ENCODE peak calls at places on chromosomes 16 and 17, in nine cellular contexts. L is NB4; K is upper lobe of left lung; B is esophagus muscularis mucosa; X is astrocyte of the cerebellum; A is AG04449; S is activated CD8-positive, alpha-beta T cell treated with anti-CD3 and anti-CD28 coated beads for 36 hours; Q is colonic mucosa; Y is CD4-positive, alpha-beta T cell. C is an unnamed sample.
A peak's percentile ranks its signal among the peaks of the same experiment; 100 is the strongest.

GRCh38 chr16:50581830-50582229 is 33.6 kb downstream of the NKD1 start:
- DNase-seq in L (no peak), K (no peak), B (no peak), X (no peak), A (no peak), S (no peak), Q (no peak), Y (no peak), C (no peak)

GRCh38 chr17:75301031-75301430 is 11.8 kb upstream of the SLC25A19 start:
- DNase-seq in L (no peak), K (no peak), B (no peak), X (no peak), A (no peak), S (no peak), Q (no peak), Y (no peak), C (no peak)

GRCh38 chr17:48717367-48718161 is 4.8 kb downstream of the PRAC1 start:
- DNase-seq in L (no peak), K (no peak), B (no peak), X (no peak), A (no peak), S (no peak), Q (peak; percentile 22), Y (no peak), C (no peak)

GRCh38 chr16:13254998-13255614 is 353.7 kb downstream of the SHISA9 start:
- DNase-seq in L (no peak), K (no peak), B (no peak), X (no peak), A (no peak), S (no peak), Q (no peak), Y (no peak), C (no peak)

GRCh38 chr16:74999683-75000480 is 1.1 kb downstream of the ZNRF1 start:
- DNase-seq in L (peak; percentile 53), K (peak; percentile 76), B (no peak), X (no peak), A (no peak), S (peak; percentile 80), Q (peak; percentile 69), Y (peak; percentile 70), C (peak; percentile 48)

GRCh38 chr16:79150128-79150527 is 450.4 kb downstream of the MAF start:
- DNase-seq in L (no peak), K (no peak), B (no peak), X (no peak), A (no peak), S (no peak), Q (no peak), Y (no peak), C (no peak)

GRCh38 chr17:81403671-81404534 is 8.6 kb downstream of the BAHCC1 start:
- DNase-seq in L (no peak), K (no peak), B (no peak), X (no peak), A (no peak), S (no peak), Q (no peak), Y (no peak), C (no peak)

GRCh38 chr17:50163846-50164696 is 1.7 kb upstream of the SGCA start:
- DNase-seq in L (peak; percentile 46), K (no peak), B (no peak), X (no peak), A (no peak), S (peak; percentile 68), Q (no peak), Y (no peak), C (no peak)

GRCh38 chr16:89845417-89845816 is 17.1 kb downstream of the SPIRE2 start:
- DNase-seq in L (peak; percentile 64), K (no peak), B (no peak), X (no peak), A (no peak), S (peak; percentile 64), Q (no peak), Y (no peak), C (no peak)

GRCh38 chr17:79027925-79028491 is 4.0 kb downstream of the C1QTNF1 start:
- DNase-seq in L (no peak), K (peak; percentile 19), B (no peak), X (no peak), A (no peak), S (no peak), Q (no peak), Y (no peak), C (no peak)

GRCh38 chr16:49700222-49700927 is 155.5 kb downstream of the ZNF423 start:
- DNase-seq in L (no peak), K (no peak), B (no peak), X (no peak), A (no peak), S (no peak), Q (peak; percentile 24), Y (no peak), C (no peak)

GRCh38 chr17:73646409-73647305 is 2.4 kb upstream of the SDK2 start:
- DNase-seq in L (peak; percentile 31), K (no peak), B (no peak), X (no peak), A (no peak), S (peak; percentile 43), Q (no peak), Y (no peak), C (peak; percentile 57)

GRCh38 chr17:556431-556995 is 158.1 kb downstream of the VPS53 start:
- DNase-seq in L (no peak), K (no peak), B (no peak), X (no peak), A (no peak), S (no peak), Q (no peak), Y (no peak), C (no peak)
- TF ChIP-seq CTCF in L (no peak), K (no peak), B (peak; percentile 12), X (no peak), A (no peak), S (no peak), Q (no peak), Y (no peak), C (no peak)

GRCh38 chr17:38355256-38355655 is 3.6 kb downstream of the SOCS7 start:
- DNase-seq in L (no peak), K (no peak), B (no peak), X (no peak), A (no peak), S (no peak), Q (no peak), Y (no peak), C (no peak)
- TF ChIP-seq CTCF in L (no peak), K (no peak), B (no peak), X (no peak), A (no peak), S (no peak), Q (no peak), Y (no peak), C (no peak)

GRCh38 chr17:4594406-4595349 is 10.3 kb downstream of the SMTNL2 start:
- DNase-seq in L (no peak), K (peak; percentile 57), B (no peak), X (no peak), A (no peak), S (peak; percentile 64), Q (peak; percentile 39), Y (no peak), C (peak; percentile 79)
- TF ChIP-seq CTCF in L (no peak), K (peak; percentile 26), B (peak; percentile 35), X (peak; percentile 21), A (peak; percentile 39), S (peak; percentile 69), Q (peak; percentile 38), Y (peak; percentile 34), C (peak; percentile 50)

GRCh38 chr16:3015865-3016521 is 2.0 kb downstream of the CLDN6 start:
- DNase-seq in L (no peak), K (no peak), B (no peak), X (no peak), A (no peak), S (no peak), Q (no peak), Y (no peak), C (no peak)

GRCh38 chr16:3017262-3017805 is 649 bp downstream of the CLDN6 start:
- DNase-seq in L (no peak), K (no peak), B (no peak), X (no peak), A (no peak), S (no peak), Q (no peak), Y (no peak), C (no peak)

GRCh38 chr16:3020247-3020603 is at the start of gene TNFRSF12A:
- DNase-seq in L (peak; percentile 85), K (peak; percentile 87), B (peak; percentile 93), X (peak; percentile 15), A (no peak), S (peak; percentile 82), Q (peak; percentile 86), Y (no peak), C (peak; percentile 77)

GRCh38 chr16:3019594-3020246 is 448 bp upstream of the TNFRSF12A start:
- DNase-seq in L (no peak), K (no peak), B (no peak), X (no peak), A (no peak), S (peak; percentile 27), Q (no peak), Y (no peak), C (no peak)

GRCh38 chr16:3017806-3018506 is at the start of gene CLDN6:
- DNase-seq in L (no peak), K (no peak), B (no peak), X (no peak), A (no peak), S (peak; percentile 69), Q (no peak), Y (no peak), C (peak; percentile 85)
- TF ChIP-seq CTCF in L (no peak), K (no peak), B (no peak), X (peak; percentile 36), A (no peak), S (peak; percentile 57), Q (no peak), Y (no peak), C (peak; percentile 66)

GRCh38 chr17:28849281-28849680 is 5.5 kb upstream of the ERAL1 start:
- DNase-seq in L (peak; percentile 52), K (no peak), B (no peak), X (no peak), A (no peak), S (peak; percentile 60), Q (no peak), Y (no peak), C (no peak)
- TF ChIP-seq CTCF in L (no peak), K (no peak), B (no peak), X (no peak), A (no peak), S (no peak), Q (no peak), Y (no peak), C (no peak)

GRCh38 chr16:57626420-57627170 is 1.8 kb upstream of the ADGRG1 start:
- DNase-seq in L (no peak), K (no peak), B (no peak), X (no peak), A (no peak), S (no peak), Q (no peak), Y (no peak), C (no peak)

GRCh38 chr16:57629516-57630401 is 1.3 kb downstream of the ADGRG1 start:
- DNase-seq in L (no peak), K (no peak), B (no peak), X (no peak), A (no peak), S (no peak), Q (no peak), Y (no peak), C (no peak)

GRCh38 chr16:57627184-57627871 is 1.1 kb upstream of the ADGRG1 start:
- DNase-seq in L (peak; percentile 35), K (no peak), B (no peak), X (peak; percentile 71), A (peak; percentile 54), S (no peak), Q (no peak), Y (no peak), C (peak; percentile 50)

GRCh38 chr16:57628782-57629181 is 352 bp downstream of the ADGRG1 start:
- DNase-seq in L (no peak), K (no peak), B (no peak), X (no peak), A (no peak), S (no peak), Q (no peak), Y (no peak), C (no peak)

GRCh38 chr16:57628008-57628781 is at the start of gene ADGRG1:
- DNase-seq in L (peak; percentile 86), K (peak; percentile 60), B (no peak), X (peak; percentile 68), A (peak; percentile 71), S (peak; percentile 89), Q (peak; percentile 52), Y (no peak), C (peak; percentile 71)
- TF ChIP-seq CTCF in L (no peak), K (no peak), B (peak; percentile 3), X (peak; percentile 13), A (peak; percentile 16), S (no peak), Q (no peak), Y (no peak), C (no peak)